ENCODE peak calls at places on chromosomes 7 and 10, in six cellular contexts. R is bronchial epithelial cell; I is lower leg skin; H is fibroblast of villous mesenchyme; X is stimulated activated CD8-positive, alpha-beta memory T cell treated with anti-CD3 and anti-CD28 coated beads, Interleukin-4, amount 100 ng/mL, for 4 hours; U is H9. G is an unnamed sample.

GRCh38 chr7:49579408-49579807 is 194.0 kb upstream of the VWC2 start:
- DNase-seq in U (no peak), X (no peak), H (no peak), I (no peak), R (no peak), G (no peak)

GRCh38 chr7:127959770-127960169 is 71.5 kb downstream of the LRRC4 start:
- DNase-seq in X (no peak), H (no peak), R (no peak), U (no peak), I (no peak), G (no peak)

GRCh38 chr7:88184848-88185304 is 35.0 kb downstream of the SRI start:
- DNase-seq in I (no peak), U (no peak), R (peak; percentile 62), X (no peak), H (peak; percentile 3), G (no peak)

GRCh38 chr7:87934699-87935372 is 785 bp downstream of the ADAM22 start:
- DNase-seq in X (no peak), R (no peak), I (no peak), H (peak; percentile 14), U (peak; percentile 35), G (peak; percentile 17)

GRCh38 chr7:152435384-152436278 is at the start of gene KMT2C:
- DNase-seq in R (no peak), H (peak; percentile 47), X (no peak), I (peak; percentile 43), U (peak; percentile 37), G (no peak)

GRCh38 chr10:126749030-126749655 is 78.7 kb upstream of the C10orf90 start:
- DNase-seq in X (no peak), U (peak; percentile 85), H (peak; percentile 73), I (peak; percentile 67), R (peak; percentile 79), G (no peak)

GRCh38 chr7:122092964-122093797 is 50.9 kb downstream of the AASS start:
- DNase-seq in I (peak; percentile 39), H (peak; percentile 82), R (peak; percentile 80), X (peak; percentile 7), U (peak; percentile 71), G (peak; percentile 42)

GRCh38 chr7:18574676-18575075 is 79.1 kb downstream of the HDAC9 start:
- DNase-seq in X (no peak), I (no peak), R (no peak), U (no peak), H (no peak), G (no peak)